ENCODE peak calls at places on chromosomes 6 and 20, in five cellular contexts. Y is activated CD4-positive, CD25-positive, alpha-beta regulatory T cell; G is AG08395; Z is GM13977; P is GM04503. J is an unnamed sample.

GRCh38 chr6:26175428-26176181 is 88.4 kb downstream of the HFE start:
- DNase-seq in Y (peak), G (peak), Z (peak), P (no peak), J (no peak)

GRCh38 chr20:48919336-48919881 is 2.1 kb upstream of the ARFGEF2 start:
- DNase-seq in Y (no peak), G (no peak), Z (no peak), P (no peak), J (no peak)

GRCh38 chr6:48021904-48022303 is 89.1 kb downstream of the PTCHD4 start:
- DNase-seq in Y (no peak), G (no peak), Z (no peak), P (no peak), J (no peak)

GRCh38 chr6:47478233-47479155 is 905 bp downstream of the CD2AP start:
- DNase-seq in Y (no peak), G (no peak), Z (no peak), P (no peak), J (no peak)

GRCh38 chr6:52407467-52407866 is 12.7 kb upstream of the EFHC1 start:
- DNase-seq in Y (no peak), G (peak), Z (peak), P (no peak), J (no peak)

GRCh38 chr6:44071670-44072451 is 55.4 kb downstream of the MRPL14 start:
- DNase-seq in Y (no peak), G (peak), Z (no peak), P (peak), J (no peak)

GRCh38 chr6:3592371-3592941 is 135.6 kb upstream of the SLC22A23 start:
- DNase-seq in Y (no peak), G (peak), Z (no peak), P (peak), J (no peak)

GRCh38 chr6:106163966-106164877 is 78.1 kb downstream of the PRDM1 start:
- DNase-seq in Y (peak), G (peak), Z (peak), P (peak), J (no peak)

GRCh38 chr20:9508696-9509178 is 5.7 kb upstream of the LAMP5 start:
- DNase-seq in Y (no peak), G (no peak), Z (no peak), P (no peak), J (no peak)

GRCh38 chr6:11374036-11375010 is 141.9 kb upstream of the NEDD9 start:
- DNase-seq in Y (no peak), G (no peak), Z (peak), P (no peak), J (no peak)

GRCh38 chr6:35678021-35678654 is 10.6 kb downstream of the FKBP5 start:
- DNase-seq in Y (no peak), G (no peak), Z (no peak), P (no peak), J (no peak)

GRCh38 chr6:89161326-89162046 is 15.6 kb downstream of the PM20D2 start:
- DNase-seq in Y (no peak), G (no peak), Z (no peak), P (no peak), J (no peak)

GRCh38 chr20:36975085-36975829 is 23.7 kb upstream of the SAMHD1 start:
- DNase-seq in Y (no peak), G (no peak), Z (no peak), P (no peak), J (no peak)

GRCh38 chr6:138275976-138276375 is 57.7 kb upstream of the PBOV1 start:
- DNase-seq in Y (no peak), G (no peak), Z (no peak), P (no peak), J (no peak)

GRCh38 chr6:169978615-169979161 is 227.3 kb downstream of the ERMARD start:
- DNase-seq in Y (no peak), G (peak), Z (no peak), P (peak), J (no peak)

GRCh38 chr20:63957004-63957689 is 931 bp upstream of the UCKL1 start:
- DNase-seq in Y (peak), G (peak), Z (peak), P (no peak), J (peak)

GRCh38 chr6:164534070-164534766 is 775.2 kb downstream of the C6orf118 start:
- DNase-seq in Y (no peak), G (no peak), Z (no peak), P (no peak), J (no peak)

GRCh38 chr6:21496749-21497148 is 96.8 kb upstream of the SOX4 start:
- DNase-seq in Y (no peak), G (peak), Z (no peak), P (peak), J (no peak)

GRCh38 chr6:116945809-116946208 is 68.8 kb downstream of the RFX6 start:
- DNase-seq in Y (no peak), G (no peak), Z (no peak), P (no peak), J (no peak)

GRCh38 chr6:165659945-165660862 is 2.8 kb downstream of the PDE10A start:
- DNase-seq in Y (no peak), G (peak), Z (no peak), P (no peak), J (no peak)

GRCh38 chr6:158041370-158041769 is 59.7 kb downstream of the SYNJ2 start:
- DNase-seq in Y (no peak), G (no peak), Z (no peak), P (no peak), J (no peak)